ENCODE peak calls at places on chromosomes 11 and 22, in four cellular contexts. P is HAP-1, H is PC-3, J is thoracic aorta. B is an unnamed sample.

GRCh38 chr11:43936081-43936480 is 6.4 kb upstream of the C11orf96 start:
- DNase-seq in P (no peak), H (peak; percentile 10), J (no peak), B (no peak)

GRCh38 chr11:14029971-14030531 is 67.5 kb downstream of the SPON1 start:
- DNase-seq in J (peak; percentile 59), P (no peak), H (peak; percentile 84), B (no peak)

GRCh38 chr11:75273989-75274391 is 33.4 kb downstream of the TPBGL start:
- DNase-seq in P (peak; percentile 3), H (no peak), J (no peak), B (no peak)

GRCh38 chr22:39661842-39662676 is 91.5 kb downstream of the CACNA1I start:
- DNase-seq in P (peak; percentile 74), H (no peak), J (no peak), B (peak; percentile 17)

GRCh38 chr22:23892130-23892529 is 2.1 kb upstream of the MIF start:
- DNase-seq in J (no peak), P (no peak), H (no peak), B (no peak)

GRCh38 chr11:14904745-14905103 is 12.7 kb upstream of the CYP2R1 start:
- DNase-seq in H (no peak), P (peak; percentile 68), J (no peak), B (peak; percentile 72)

GRCh38 chr11:94768602-94769511 is 701 bp downstream of the AMOTL1 start:
- DNase-seq in P (peak; percentile 50), J (no peak), H (peak; percentile 55), B (peak; percentile 41)

GRCh38 chr11:125348704-125349635 is 147.1 kb downstream of the FEZ1 start:
- DNase-seq in H (peak; percentile 60), J (no peak), P (peak; percentile 86), B (peak; percentile 55)

GRCh38 chr11:88281317-88281712 is 56.2 kb downstream of the CTSC start:
- DNase-seq in H (peak; percentile 44), J (no peak), P (no peak), B (no peak)

GRCh38 chr22:37485714-37486223 is 415 bp downstream of the MFNG start:
- DNase-seq in H (no peak), J (no peak), P (peak; percentile 42), B (no peak)

GRCh38 chr11:73331138-73331916 is 23.3 kb downstream of the ARHGEF17 start:
- DNase-seq in P (peak; percentile 80), J (no peak), H (no peak), B (no peak)

GRCh38 chr22:50326959-50327710 is at the start of gene DENND6B:
- DNase-seq in J (no peak), H (peak; percentile 76), P (peak; percentile 83), B (peak; percentile 88)

GRCh38 chr11:40306938-40307548 is 1152.4 kb downstream of the LRRC4C start:
- DNase-seq in J (no peak), P (peak; percentile 23), H (peak; percentile 53), B (peak; percentile 87)

GRCh38 chr11:65416341-65417185 is 6.0 kb upstream of the NEAT1 start:
- DNase-seq in J (peak; percentile 73), P (peak; percentile 94), H (peak; percentile 93), B (peak; percentile 92)

GRCh38 chr11:102238287-102238894 is 78.9 kb upstream of the BIRC3 start:
- DNase-seq in P (no peak), H (peak; percentile 19), J (no peak), B (no peak)

GRCh38 chr11:35594680-35595079 is 23.6 kb upstream of the FJX1 start:
- DNase-seq in P (no peak), J (no peak), H (no peak), B (no peak)

GRCh38 chr11:45885274-45885920 is at the start of gene MAPK8IP1:
- DNase-seq in H (peak; percentile 41), P (peak; percentile 78), J (no peak), B (peak; percentile 75)

GRCh38 chr22:44702479-44703219 is 645 bp downstream of the PRR5 start:
- DNase-seq in P (peak; percentile 55), H (peak; percentile 15), J (no peak), B (peak; percentile 67)

GRCh38 chr11:1468473-1469066 is 18.0 kb downstream of the MOB2 start:
- DNase-seq in P (no peak), J (no peak), H (no peak), B (no peak)
- H3K36me3 ChIP-seq in P (no peaks in the 10 kb centered on the region), J (peaks cover 49% of the 10 kb centered on the region), H (no peaks in the 10 kb centered on the region), B (no peaks in the 10 kb centered on the region)

GRCh38 chr22:47342446-47342845 is 580.0 kb downstream of the TBC1D22A start:
- DNase-seq in P (no peak), J (no peak), H (no peak), B (no peak)
- H3K9me3 ChIP-seq in P (no peaks in the 10 kb centered on the region), J (no peaks in the 10 kb centered on the region), H (no peaks in the 10 kb centered on the region), B (no peaks in the 10 kb centered on the region)

GRCh38 chr11:77697865-77698264 is 60.3 kb upstream of the CLNS1A start:
- DNase-seq in H (no peak), J (no peak), P (no peak), B (no peak)

GRCh38 chr11:77698896-77699295 is 61.3 kb upstream of the CLNS1A start:
- DNase-seq in P (no peak), H (no peak), J (no peak), B (no peak)

GRCh38 chr11:77695417-77695816 is 57.8 kb upstream of the CLNS1A start:
- DNase-seq in J (no peak), P (no peak), H (no peak), B (no peak)

GRCh38 chr11:77704029-77704428 is 66.4 kb upstream of the CLNS1A start:
- DNase-seq in P (no peak), H (no peak), J (no peak), B (no peak)

GRCh38 chr11:77699425-77699824 is 61.8 kb upstream of the CLNS1A start:
- DNase-seq in P (no peak), H (no peak), J (no peak), B (no peak)
- H3K36me3 ChIP-seq in P (peaks cover 29% of the 10 kb centered on the region), H (peaks cover 24% of the 10 kb centered on the region), J (peaks cover 24% of the 10 kb centered on the region), B (peaks cover 34% of the 10 kb centered on the region)

GRCh38 chr11:55554169-55554568 is at the start of gene OR4C15:
- DNase-seq in P (no peak), H (no peak), J (no peak), B (no peak)
- H3K9me3 ChIP-seq in P (no peaks in the 10 kb centered on the region), H (peaks cover 19% of the 10 kb centered on the region), J (no peaks in the 10 kb centered on the region), B (peaks cover 33% of the 10 kb centered on the region)

DNA sequence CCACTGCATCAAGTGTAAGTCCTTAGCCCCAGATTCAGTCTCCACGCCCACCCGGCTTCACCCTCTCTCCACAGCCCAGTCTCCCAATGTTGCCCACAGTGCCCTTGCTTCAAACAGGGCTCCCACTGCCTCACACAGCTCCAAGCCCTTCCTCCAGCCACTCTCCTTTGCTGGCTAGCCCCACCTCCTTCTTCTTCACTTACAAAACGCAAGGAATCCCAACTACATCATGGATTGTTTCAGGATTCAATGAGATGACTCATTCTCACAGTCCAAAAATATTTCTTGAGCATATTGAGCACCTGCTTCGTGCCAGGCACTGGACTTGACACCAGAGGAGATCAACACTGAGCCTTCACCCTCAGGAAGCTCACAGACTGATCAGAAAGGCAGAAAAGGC is 533.5 kb downstream of the BUD13 start:
- DNase-seq in P (no peak), H (no peak), J (no peak), B (no peak)
- H3K36me3 ChIP-seq in P (no peaks in the 10 kb centered on the region), H (no peaks in the 10 kb centered on the region), J (no peaks in the 10 kb centered on the region), B (no peaks in the 10 kb centered on the region)

DNA sequence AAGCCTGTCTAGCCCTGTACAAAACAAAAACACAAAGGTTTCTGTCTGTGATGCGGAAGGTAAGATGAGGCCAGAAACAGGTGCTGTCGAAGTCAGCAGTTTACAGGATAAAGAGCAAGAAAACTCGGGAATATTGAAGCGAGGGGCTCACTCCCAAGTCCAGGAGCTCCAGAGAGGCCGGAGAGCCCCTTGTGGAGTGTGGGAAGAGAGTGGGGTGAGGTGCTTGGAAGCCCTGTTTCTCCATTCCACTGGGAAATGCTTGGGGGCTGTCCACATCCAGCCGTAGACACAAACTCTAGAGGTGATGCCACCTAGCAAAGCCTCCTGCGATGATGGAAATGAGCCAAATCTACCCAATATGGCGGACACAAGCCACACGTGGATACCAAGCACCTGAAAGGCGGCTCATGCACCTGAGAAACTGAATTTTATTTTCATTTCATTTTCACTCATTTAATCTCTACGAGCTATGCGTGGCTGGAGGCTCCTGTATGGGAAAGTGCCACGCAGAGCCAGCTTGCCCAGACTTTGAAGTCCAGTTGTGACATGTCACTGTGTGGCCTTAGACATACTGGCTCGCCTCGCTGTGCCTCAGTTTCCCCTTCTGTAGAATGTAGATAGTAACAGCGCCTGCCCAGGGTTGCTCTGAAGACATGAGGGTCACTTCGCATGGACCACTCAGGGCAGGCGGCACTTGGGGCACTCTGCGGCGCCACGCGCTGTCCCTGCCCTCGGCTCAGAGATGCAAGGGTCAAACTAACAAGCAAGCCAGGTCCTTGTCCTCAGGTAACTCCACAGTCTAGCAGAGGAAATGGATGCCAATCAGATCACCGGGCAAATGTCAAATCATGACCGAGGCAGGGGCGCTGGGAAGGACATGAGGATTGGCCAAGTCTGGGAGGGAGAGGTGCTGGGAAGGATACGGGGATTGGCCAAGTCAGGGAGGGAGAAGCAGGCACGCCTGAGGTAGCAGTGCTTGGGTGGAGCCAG is 684.7 kb downstream of the TBC1D22A start:
- DNase-seq in J (no peak), P (no peak), H (no peak), B (no peak)
- H3K9me3 ChIP-seq in J (no peaks in the 10 kb centered on the region), P (no peaks in the 10 kb centered on the region), H (no peaks in the 10 kb centered on the region), B (no peaks in the 10 kb centered on the region)

GRCh38 chr22:41898645-41899044 is 16.2 kb downstream of the SHISA8 start:
- DNase-seq in H (no peak), J (no peak), P (no peak), B (no peak)
- H3K36me3 ChIP-seq in H (no peaks in the 10 kb centered on the region), J (peaks cover 71% of the 10 kb centered on the region), P (peaks cover 94% of the 10 kb centered on the region), B (peaks cover 86% of the 10 kb centered on the region)

GRCh38 chr11:78633516-78634310 is 59.0 kb upstream of the NARS2 start:
- DNase-seq in P (no peak), H (no peak), J (no peak), B (no peak)

GRCh38 chr11:78635814-78636506 is 61.3 kb upstream of the NARS2 start:
- DNase-seq in J (no peak), H (no peak), P (no peak), B (no peak)

GRCh38 chr11:78630155-78630554 is 55.5 kb upstream of the NARS2 start:
- DNase-seq in J (no peak), H (no peak), P (no peak), B (no peak)

DNA sequence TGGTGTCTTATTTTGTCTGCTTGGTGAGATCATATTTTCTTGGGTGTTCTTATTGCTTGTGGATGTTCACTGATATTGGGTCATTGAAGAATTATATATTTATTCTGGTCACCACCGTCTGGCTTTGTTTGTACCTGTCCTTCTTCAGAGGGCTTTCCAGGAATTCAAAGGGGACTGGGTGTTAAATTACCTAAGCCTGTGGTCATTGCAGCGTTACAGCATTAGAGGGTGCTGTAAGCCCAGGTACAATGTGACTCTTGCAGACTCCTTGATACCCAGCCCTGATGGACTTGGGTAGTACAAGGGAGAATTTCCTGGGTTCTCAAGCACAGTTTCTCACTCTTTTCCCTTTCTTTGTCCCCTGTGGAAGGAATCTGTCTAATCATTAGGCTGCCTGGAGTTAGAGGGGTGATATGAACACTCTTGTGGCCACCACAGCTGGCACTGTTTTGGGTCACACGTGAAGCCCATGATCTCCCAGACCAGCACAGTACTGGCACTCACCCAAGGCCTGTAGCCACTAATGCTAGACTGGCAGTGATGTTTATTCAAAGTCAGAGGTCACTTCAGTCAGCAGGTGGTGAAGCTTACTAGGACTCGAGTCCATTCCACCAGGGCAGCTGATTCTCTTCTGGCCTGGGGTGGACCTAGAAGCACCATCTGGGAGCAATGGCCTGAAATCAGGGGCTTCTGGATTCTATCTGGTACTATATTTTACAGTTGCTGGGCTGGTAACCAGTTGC is 56.1 kb upstream of the NARS2 start:
- DNase-seq in H (peak; percentile 46), J (no peak), P (no peak), B (no peak)
- H3K9me3 ChIP-seq in H (peaks cover 26% of the 10 kb centered on the region), J (peaks cover 26% of the 10 kb centered on the region), P (no peaks in the 10 kb centered on the region), B (no peaks in the 10 kb centered on the region)

GRCh38 chr11:9601876-9602199 is 28.4 kb downstream of the WEE1 start:
- DNase-seq in H (no peak), J (no peak), P (no peak), B (no peak)
- H3K36me3 ChIP-seq in H (no peaks in the 10 kb centered on the region), J (no peaks in the 10 kb centered on the region), P (no peaks in the 10 kb centered on the region), B (no peaks in the 10 kb centered on the region)

B was measured in A673.